ENCODE peak calls at places on chromosome 1, in six cellular contexts. H, G, F, J, D and E are unnamed samples.

GRCh38 chr1:10967105-10967504 is 45.3 kb upstream of the TARDBP start:
- DNase-seq in F (no peak), G (no peak), J (no peak), D (no peak), H (no peak), E (no peak)

GRCh38 chr1:61322769-61323168 is 240.4 kb downstream of the NFIA start:
- DNase-seq in F (no peak), H (peak; percentile 12), J (no peak), D (no peak), G (peak; percentile 49), E (no peak)

GRCh38 chr1:225467193-225468020 is 39.6 kb upstream of the LBR start:
- DNase-seq in H (no peak), D (peak; percentile 69), J (no peak), G (no peak), F (no peak), E (no peak)

GRCh38 chr1:214842856-214843255 is 239.7 kb upstream of the KCNK2 start:
- DNase-seq in J (no peak), D (no peak), G (no peak), H (no peak), F (no peak), E (no peak)

GRCh38 chr1:238469146-238469601 is 578.5 kb upstream of the ZP4 start:
- DNase-seq in J (no peak), F (no peak), D (no peak), H (no peak), G (no peak), E (no peak)

GRCh38 chr1:35715568-35716002 is 3.1 kb downstream of the C1orf216 start:
- DNase-seq in G (peak; percentile 68), H (peak; percentile 67), F (no peak), J (peak; percentile 79), D (peak; percentile 65), E (peak; percentile 86)

GRCh38 chr1:100569888-100570287 is 31.9 kb downstream of the GPR88 start:
- DNase-seq in J (no peak), F (no peak), G (no peak), D (no peak), H (no peak), E (no peak)

GRCh38 chr1:53070621-53071020 is 8.6 kb downstream of the PODN start:
- DNase-seq in J (no peak), G (no peak), F (no peak), D (no peak), H (no peak), E (peak; percentile 3)

GRCh38 chr1:46589529-46589928 is 14.5 kb downstream of the MKNK1 start:
- DNase-seq in J (no peak), G (no peak), H (no peak), D (no peak), F (no peak), E (no peak)

GRCh38 chr1:175409938-175410337 is 217.4 kb upstream of the KIAA0040 start:
- DNase-seq in D (no peak), F (no peak), G (no peak), J (peak; percentile 72), H (no peak), E (no peak)

GRCh38 chr1:220013497-220013896 is 32.8 kb downstream of the EPRS1 start:
- DNase-seq in J (no peak), F (no peak), G (no peak), D (no peak), H (no peak), E (no peak)

GRCh38 chr1:212566522-212567479 is 41.8 kb upstream of the ATF3 start:
- DNase-seq in J (peak; percentile 32), G (peak; percentile 14), H (peak; percentile 72), F (no peak), D (peak; percentile 87), E (no peak)

GRCh38 chr1:1428174-1428573 is 7.1 kb upstream of the ANKRD65 start:
- DNase-seq in H (no peak), G (no peak), D (no peak), F (no peak), J (no peak), E (no peak)

GRCh38 chr1:53134961-53135734 is 7.3 kb downstream of the SLC1A7 start:
- DNase-seq in D (no peak), H (no peak), G (no peak), J (peak; percentile 56), F (no peak), E (no peak)

GRCh38 chr1:67190942-67191341 is 24.7 kb downstream of the IL23R start:
- DNase-seq in G (no peak), F (no peak), H (no peak), J (no peak), D (no peak), E (no peak)

GRCh38 chr1:95384570-95384969 is 150.6 kb downstream of the RWDD3 start:
- DNase-seq in H (no peak), F (peak; percentile 38), G (peak; percentile 24), J (peak; percentile 28), D (peak; percentile 9), E (peak; percentile 81)

GRCh38 chr1:91556556-91556955 is 55.9 kb downstream of the CDC7 start:
- DNase-seq in G (no peak), D (no peak), H (no peak), F (no peak), J (no peak), E (no peak)

GRCh38 chr1:205775015-205775716 is at the start of gene RAB29:
- DNase-seq in D (peak; percentile 89), J (peak; percentile 87), F (peak; percentile 38), H (peak; percentile 74), G (peak; percentile 59), E (peak; percentile 85)

GRCh38 chr1:109912214-109912861 is 1.7 kb downstream of the CSF1 start:
- DNase-seq in F (no peak), J (no peak), G (no peak), D (no peak), H (no peak), E (no peak)

GRCh38 chr1:109910963-109911798 is 532 bp downstream of the CSF1 start:
- DNase-seq in G (no peak), F (no peak), D (peak; percentile 27), H (no peak), J (peak; percentile 79), E (peak; percentile 27)

GRCh38 chr1:109908857-109909256 is 1.8 kb upstream of the CSF1 start:
- DNase-seq in J (no peak), G (no peak), H (no peak), F (no peak), D (no peak), E (no peak)

GRCh38 chr1:109909531-109909930 is 1.1 kb upstream of the CSF1 start:
- DNase-seq in H (no peak), F (no peak), G (no peak), D (no peak), J (no peak), E (no peak)

DNA sequence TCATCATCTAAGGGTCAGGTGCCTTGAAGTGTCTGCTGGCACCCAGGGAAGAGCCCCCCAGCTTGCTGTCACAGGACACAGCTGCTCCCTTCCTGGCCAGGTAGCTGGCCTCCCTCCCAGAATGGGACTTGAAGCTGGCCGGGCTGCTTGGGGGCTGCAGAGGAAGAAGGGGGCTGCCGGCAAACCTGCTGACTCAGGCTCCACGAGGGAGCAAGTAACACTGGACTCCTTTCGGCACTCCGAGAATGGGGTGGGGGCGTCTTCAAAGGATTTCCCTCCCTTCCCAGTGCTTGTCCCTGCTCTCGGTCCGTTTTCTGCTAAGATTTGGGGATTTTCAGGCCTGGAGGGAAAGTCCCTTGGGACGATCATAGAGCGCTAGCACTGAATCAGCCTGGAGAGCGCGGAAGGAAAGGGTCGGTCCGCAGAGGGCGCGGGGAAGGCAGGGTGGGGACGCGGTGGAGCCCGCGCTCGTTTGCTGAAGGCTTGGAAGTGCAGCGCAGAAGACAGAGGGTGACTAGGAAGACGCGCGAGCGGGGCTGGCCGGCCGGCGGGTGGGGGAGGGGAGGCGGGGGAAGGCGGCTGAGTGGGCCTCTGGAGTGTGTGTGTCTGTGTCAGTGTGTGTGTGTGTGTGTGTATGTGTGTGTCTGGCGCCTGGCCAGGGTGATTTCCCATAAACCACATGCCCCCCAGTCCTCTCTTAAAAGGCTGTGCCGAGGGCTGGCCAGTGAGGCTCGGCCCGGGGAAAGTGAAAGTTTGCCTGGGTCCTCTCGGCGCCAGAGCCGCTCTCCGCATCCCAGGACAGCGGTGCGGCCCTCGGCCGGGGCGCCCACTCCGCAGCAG is at the start of gene CSF1:
- DNase-seq in D (peak; percentile 77), G (no peak), F (no peak), H (peak; percentile 42), J (peak; percentile 92), E (peak; percentile 55)
- TF ChIP-seq JUN in D (no peak), G (no peak), F (no peak), H (no peak), J (no peak), E (no peak)

DNA sequence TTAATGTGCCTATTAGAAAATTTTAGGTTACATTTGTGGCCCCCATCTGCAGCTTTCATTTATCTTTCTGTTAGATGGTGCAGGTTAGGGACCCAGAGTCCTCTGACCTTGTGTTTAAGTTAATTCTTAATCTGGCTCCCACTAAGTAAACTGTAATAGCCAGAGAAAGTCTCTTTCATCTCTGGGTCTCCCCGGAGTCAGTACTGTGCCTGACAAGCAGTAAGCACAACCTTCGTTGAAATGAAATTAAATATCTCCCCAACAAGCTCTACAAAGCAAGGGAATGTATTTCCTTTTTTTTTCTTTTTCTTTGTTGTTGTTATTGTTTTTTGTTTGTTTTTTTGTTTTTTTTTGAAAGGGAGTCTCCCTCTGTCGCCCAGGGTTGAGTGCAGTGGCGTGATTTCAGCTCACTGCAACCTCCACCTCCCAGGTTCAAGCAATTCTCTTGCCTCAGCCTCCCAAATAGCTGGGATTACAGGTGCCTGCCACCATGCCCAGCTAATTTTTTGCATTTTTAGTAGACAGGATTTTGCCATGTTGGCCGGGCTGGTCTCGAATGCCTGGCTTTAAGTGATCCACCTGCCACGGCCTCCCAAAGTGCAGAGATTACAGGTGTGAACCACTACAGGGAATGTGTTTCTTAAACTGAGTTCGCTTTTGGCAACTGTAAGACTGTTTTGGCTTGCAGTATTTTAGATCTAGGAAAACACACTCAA is 81.6 kb downstream of the HHIPL2 start:
- DNase-seq in F (no peak), G (peak; percentile 66), J (no peak), H (peak; percentile 38), D (no peak), E (no peak)
- TF ChIP-seq JUN in F (no peak), G (no peak), J (no peak), H (no peak), D (no peak), E (no peak)

GRCh38 chr1:210437781-210438180 is 109.1 kb downstream of the HHAT start:
- DNase-seq in J (no peak), G (no peak), F (no peak), D (no peak), H (no peak), E (no peak)
- TF ChIP-seq JUN in J (no peak), G (no peak), F (no peak), D (no peak), H (no peak), E (no peak)

DNA sequence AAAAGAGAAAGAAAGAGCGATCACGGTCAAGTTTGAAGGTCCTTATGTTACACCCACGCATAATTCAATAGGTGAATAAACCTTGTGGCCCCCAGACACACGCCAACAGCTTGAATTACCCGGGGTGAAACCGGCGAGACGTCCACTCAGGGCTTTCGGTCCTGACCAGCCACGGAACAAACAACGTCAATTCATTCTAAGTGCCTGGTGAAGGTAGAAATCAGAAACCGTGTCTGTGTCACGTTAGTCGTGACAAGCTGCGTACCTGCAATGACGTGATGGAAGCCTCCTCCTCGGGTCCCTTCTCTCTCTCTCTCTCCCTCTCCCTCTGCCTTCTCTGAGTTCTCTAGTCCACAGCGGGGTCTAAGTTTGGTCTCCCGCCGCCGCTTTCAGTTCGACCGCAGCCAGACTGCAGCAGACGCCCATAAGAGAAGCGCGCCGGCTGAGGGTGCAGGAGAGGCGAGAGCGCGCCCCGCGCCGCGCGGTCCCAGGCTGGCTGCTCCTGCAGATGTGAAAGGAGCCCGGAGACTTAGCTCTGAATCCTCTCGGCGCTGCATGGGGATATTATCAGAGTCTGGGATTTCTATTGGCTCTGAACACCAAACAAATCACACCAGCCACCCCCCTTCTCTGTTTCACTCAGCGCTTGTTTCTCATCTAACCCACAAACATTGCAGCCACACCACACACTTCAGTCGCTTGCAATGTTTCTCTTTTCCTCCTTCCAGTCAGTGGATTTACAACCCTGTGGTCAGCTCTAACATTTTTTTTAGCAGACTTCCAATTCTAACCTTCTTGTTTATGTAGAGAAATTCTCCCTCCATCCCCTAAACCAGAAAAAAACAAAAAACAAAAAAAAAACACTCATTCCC is at the start of gene GREM2:
- DNase-seq in G (no peak), D (peak; percentile 5), F (no peak), H (peak; percentile 31), J (no peak), E (peak; percentile 67)
- TF ChIP-seq JUN in G (no peak), D (no peak), F (no peak), H (no peak), J (no peak), E (no peak)